ENCODE peak calls at places on chromosomes 6 and 20, in nine cellular contexts. Q is IMR-90; T is HFF-Myc; M is body of pancreas; P is CD8-positive, alpha-beta T cell; Y is psoas muscle; E is fibroblast of villous mesenchyme; D is cardiac muscle cell; B is prostate gland. G is an unnamed sample.

GRCh38 chr6:99093781-99094180 is 146.0 kb upstream of the FBXL4 start:
- DNase-seq in Q (no peak), T (no peak), M (no peak), P (no peak), Y (no peak), E (no peak), D (no peak), B (no peak), G (no peak)

GRCh38 chr20:63035284-63036185 is 28.8 kb upstream of the BHLHE23 start:
- DNase-seq in Q (no peak), T (no peak), M (no peak), P (no peak), Y (no peak), E (no peak), D (no peak), B (no peak), G (no peak)

GRCh38 chr6:10478187-10479040 is 42.7 kb upstream of the GCNT2 start:
- DNase-seq in Q (peak), T (peak), M (no peak), P (no peak), Y (no peak), E (peak), D (peak), B (no peak), G (no peak)

GRCh38 chr6:159044899-159045727 is at the start of gene TAGAP:
- DNase-seq in Q (peak), T (no peak), M (peak), P (peak), Y (peak), E (no peak), D (no peak), B (peak), G (peak)

GRCh38 chr6:132527791-132528190 is 10.3 kb upstream of the TAAR9 start:
- DNase-seq in Q (peak), T (no peak), M (no peak), P (no peak), Y (no peak), E (peak), D (no peak), B (no peak), G (no peak)

GRCh38 chr6:169702640-169703246 is 817 bp downstream of the C6orf120 start:
- DNase-seq in Q (peak), T (no peak), M (peak), P (peak), Y (peak), E (no peak), D (peak), B (peak), G (no peak)

GRCh38 chr6:147023581-147023980 is 180.6 kb upstream of the STXBP5 start:
- DNase-seq in Q (peak), T (no peak), M (no peak), P (no peak), Y (no peak), E (no peak), D (no peak), B (no peak), G (no peak)

GRCh38 chr6:119713903-119714302 is 364.3 kb upstream of the MAN1A1 start:
- DNase-seq in Q (no peak), T (no peak), M (no peak), P (no peak), Y (no peak), E (no peak), D (no peak), B (no peak), G (no peak)

GRCh38 chr20:57250607-57251343 is 15.7 kb downstream of the BMP7 start:
- DNase-seq in Q (no peak), T (no peak), M (no peak), P (no peak), Y (no peak), E (no peak), D (no peak), B (no peak), G (no peak)

GRCh38 chr6:107708435-107708834 is 115.7 kb downstream of the SCML4 start:
- DNase-seq in Q (no peak), T (no peak), M (no peak), P (no peak), Y (no peak), E (no peak), D (no peak), B (no peak), G (no peak)

GRCh38 chr6:52925042-52925441 is 15.5 kb upstream of the GSTA3 start:
- DNase-seq in Q (no peak), T (no peak), M (no peak), P (no peak), Y (no peak), E (no peak), D (no peak), B (no peak), G (no peak)

GRCh38 chr20:46332373-46333135 is 24.3 kb upstream of the CDH22 start:
- DNase-seq in Q (no peak), T (no peak), M (no peak), P (no peak), Y (no peak), E (no peak), D (no peak), B (no peak), G (no peak)

GRCh38 chr6:20058912-20059311 is 153.4 kb downstream of the MBOAT1 start:
- DNase-seq in Q (no peak), T (no peak), M (no peak), P (no peak), Y (no peak), E (no peak), D (no peak), B (no peak), G (no peak)

GRCh38 chr20:51350941-51351631 is 191.4 kb downstream of the NFATC2 start:
- DNase-seq in Q (peak), T (no peak), M (no peak), P (no peak), Y (no peak), E (peak), D (no peak), B (peak), G (no peak)

GRCh38 chr6:24494726-24495515 is at the start of gene ALDH5A1:
- DNase-seq in Q (peak), T (peak), M (peak), P (peak), Y (peak), E (peak), D (peak), B (peak), G (no peak)

GRCh38 chr6:118739976-118740771 is 88.8 kb upstream of the CEP85L start:
- DNase-seq in Q (peak), T (peak), M (no peak), P (no peak), Y (no peak), E (no peak), D (no peak), B (no peak), G (no peak)

GRCh38 chr6:111805511-111806181 is 67.6 kb downstream of the FYN start:
- DNase-seq in Q (peak), T (no peak), M (no peak), P (peak), Y (no peak), E (peak), D (no peak), B (no peak), G (peak)

GRCh38 chr20:34637245-34638185 is 39.4 kb downstream of the PIGU start:
- DNase-seq in Q (peak), T (no peak), M (peak), P (no peak), Y (peak), E (peak), D (no peak), B (no peak), G (no peak)

GRCh38 chr6:135224037-135224647 is 43.0 kb downstream of the MYB start:
- DNase-seq in Q (no peak), T (no peak), M (no peak), P (no peak), Y (no peak), E (no peak), D (no peak), B (no peak), G (no peak)

GRCh38 chr20:49612127-49612738 is 44.3 kb upstream of the PTGIS start:
- DNase-seq in Q (no peak), T (no peak), M (peak), P (no peak), Y (peak), E (no peak), D (no peak), B (no peak), G (no peak)

GRCh38 chr20:58131581-58132142 is 96.8 kb downstream of the ANKRD60 start:
- DNase-seq in Q (peak), T (peak), M (no peak), P (no peak), Y (no peak), E (peak), D (no peak), B (no peak), G (no peak)

GRCh38 chr6:16049178-16049577 is 79.7 kb upstream of the MYLIP start:
- DNase-seq in Q (no peak), T (no peak), M (no peak), P (no peak), Y (no peak), E (no peak), D (no peak), B (no peak), G (no peak)

GRCh38 chr6:52574709-52575489 is 2.0 kb downstream of the TRAM2 start:
- DNase-seq in Q (no peak), T (no peak), M (no peak), P (peak), Y (peak), E (peak), D (no peak), B (no peak), G (peak)

GRCh38 chr6:22142931-22143330 is 153.9 kb downstream of the PRL start:
- DNase-seq in Q (no peak), T (no peak), M (no peak), P (no peak), Y (no peak), E (no peak), D (no peak), B (no peak), G (no peak)

GRCh38 chr6:1917628-1918371 is 308.1 kb downstream of the FOXC1 start:
- DNase-seq in Q (peak), T (peak), M (peak), P (no peak), Y (no peak), E (peak), D (no peak), B (no peak), G (no peak)

GRCh38 chr6:27358786-27359185 is 29.8 kb upstream of the ZNF391 start:
- DNase-seq in Q (no peak), T (no peak), M (no peak), P (no peak), Y (no peak), E (no peak), D (no peak), B (no peak), G (no peak)

GRCh38 chr20:53330744-53331143 is 262.9 kb downstream of the ZNF217 start:
- DNase-seq in Q (no peak), T (no peak), M (no peak), P (no peak), Y (no peak), E (peak), D (no peak), B (no peak), G (no peak)

GRCh38 chr6:108946695-108947094 is 98.5 kb downstream of the ARMC2 start:
- DNase-seq in Q (peak), T (no peak), M (no peak), P (no peak), Y (no peak), E (peak), D (no peak), B (no peak), G (no peak)

GRCh38 chr6:32047084-32047478 is 8.9 kb downstream of the CYP21A2 start:
- DNase-seq in Q (peak), T (no peak), M (no peak), P (no peak), Y (peak), E (peak), D (no peak), B (no peak), G (no peak)

GRCh38 chr6:6661684-6662083 is 73.2 kb downstream of the LY86 start:
- DNase-seq in Q (peak), T (no peak), M (peak), P (no peak), Y (no peak), E (peak), D (peak), B (no peak), G (no peak)

GRCh38 chr6:36039113-36039512 is 11.5 kb downstream of the MAPK14 start:
- DNase-seq in Q (no peak), T (no peak), M (no peak), P (no peak), Y (no peak), E (no peak), D (no peak), B (no peak), G (no peak)

GRCh38 chr6:80165143-80165542 is 58.7 kb downstream of the BCKDHB start:
- DNase-seq in Q (peak), T (no peak), M (no peak), P (no peak), Y (no peak), E (peak), D (no peak), B (no peak), G (peak)

GRCh38 chr6:124577734-124578281 is 384.4 kb upstream of the RNF217 start:
- DNase-seq in Q (no peak), T (no peak), M (no peak), P (no peak), Y (no peak), E (no peak), D (no peak), B (no peak), G (no peak)

GRCh38 chr6:1767481-1768246 is 157.9 kb downstream of the FOXC1 start:
- DNase-seq in Q (peak), T (no peak), M (peak), P (no peak), Y (peak), E (peak), D (peak), B (no peak), G (no peak)

GRCh38 chr20:47262365-47263013 is 94.0 kb downstream of the ZMYND8 start:
- DNase-seq in Q (no peak), T (no peak), M (no peak), P (no peak), Y (no peak), E (no peak), D (no peak), B (no peak), G (peak)

GRCh38 chr6:143313163-143313562 is 137.3 kb downstream of the ADAT2 start:
- DNase-seq in Q (no peak), T (no peak), M (no peak), P (no peak), Y (no peak), E (no peak), D (no peak), B (no peak), G (no peak)

GRCh38 chr6:118893095-118893881 is 664 bp upstream of the ASF1A start:
- DNase-seq in Q (peak), T (no peak), M (peak), P (peak), Y (no peak), E (peak), D (peak), B (peak), G (no peak)

DNA sequence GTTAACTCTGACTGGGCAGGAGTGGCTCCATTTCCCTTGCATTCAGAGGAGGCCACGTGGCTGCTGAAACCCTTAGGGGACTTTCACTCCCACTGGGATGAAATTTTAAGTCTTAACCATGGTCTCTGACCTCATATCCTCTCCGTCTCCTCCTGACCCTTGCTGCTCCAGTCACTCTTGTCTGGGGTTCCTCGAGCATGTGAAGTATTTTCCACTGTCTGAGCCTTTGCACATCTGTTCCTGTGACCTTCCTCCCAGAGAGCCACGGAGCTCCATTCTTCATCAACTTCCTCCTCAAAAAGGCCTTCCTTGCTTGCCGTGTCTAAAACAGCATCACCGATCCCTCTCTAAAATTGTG is 153.0 kb upstream of the UST start:
- DNase-seq in Q (no peak), T (no peak), M (no peak), P (no peak), Y (no peak), E (peak), D (no peak), B (no peak), G (no peak)
- TF ChIP-seq CTCF in Q (no peak), T (no peak), M (no peak), P (no peak), Y (no peak), E (no peak), D (no peak), B (no peak), G (no peak)

GRCh38 chr6:49912193-49912592 is 45.9 kb upstream of the CRISP1 start:
- DNase-seq in Q (no peak), T (no peak), M (no peak), P (no peak), Y (no peak), E (no peak), D (no peak), B (no peak), G (no peak)
- H3K4me3 ChIP-seq in Q (no peak), T (no peak), M (no peak), P (no peak), Y (no peak), E (no peak), D (no peak), B (no peak), G (no peak)

GRCh38 chr6:150444308-150444707 is 75.5 kb downstream of the IYD start:
- DNase-seq in Q (no peak), T (no peak), M (no peak), P (no peak), Y (no peak), E (no peak), D (no peak), B (no peak), G (no peak)

GRCh38 chr6:150451767-150452641 is 83.2 kb downstream of the IYD start:
- DNase-seq in Q (no peak), T (no peak), M (no peak), P (no peak), Y (no peak), E (no peak), D (peak), B (no peak), G (no peak)

GRCh38 chr6:150450918-150451317 is 82.1 kb downstream of the IYD start:
- DNase-seq in Q (no peak), T (no peak), M (no peak), P (no peak), Y (no peak), E (no peak), D (no peak), B (no peak), G (no peak)

GRCh38 chr6:150445486-150445885 is 76.7 kb downstream of the IYD start:
- DNase-seq in Q (no peak), T (no peak), M (no peak), P (no peak), Y (no peak), E (no peak), D (no peak), B (no peak), G (no peak)

GRCh38 chr6:150448221-150448620 is 79.4 kb downstream of the IYD start:
- DNase-seq in Q (no peak), T (no peak), M (no peak), P (no peak), Y (no peak), E (peak), D (no peak), B (no peak), G (no peak)
- TF ChIP-seq CTCF in Q (no peak), T (no peak), M (no peak), P (no peak), Y (no peak), E (no peak), D (no peak), B (no peak), G (no peak)

GRCh38 chr20:835220-836045 is 1.9 kb downstream of the FAM110A start:
- DNase-seq in Q (no peak), T (no peak), M (peak), P (no peak), Y (peak), E (no peak), D (peak), B (no peak), G (no peak)
- H3K4me3 ChIP-seq in Q (no peak), T (no peak), M (no peak), P (no peak), Y (peak), E (peak), D (no peak), B (no peak), G (no peak)

DNA sequence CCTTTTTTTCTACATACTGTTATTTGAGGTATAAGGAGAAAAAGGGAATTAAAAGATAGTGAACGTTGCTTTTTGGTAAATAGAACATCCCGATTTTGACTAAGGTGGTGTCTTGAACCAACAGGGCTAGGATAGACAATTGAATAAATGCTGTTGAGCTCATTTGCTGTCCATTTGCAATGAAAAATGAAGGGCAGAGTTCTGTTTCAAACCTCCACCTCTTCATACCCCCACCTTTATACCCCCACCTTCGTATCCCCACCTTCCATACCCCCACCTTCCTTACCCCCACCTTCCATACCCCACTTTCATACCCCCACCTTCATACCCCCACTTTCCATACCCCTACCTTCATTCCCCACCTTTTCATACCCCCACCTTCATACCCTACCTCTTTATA is 93.4 kb upstream of the NAA20 start:
- DNase-seq in Q (no peak), T (no peak), M (no peak), P (no peak), Y (no peak), E (no peak), D (no peak), B (no peak), G (no peak)
- TF ChIP-seq CTCF in Q (no peak), T (no peak), M (no peak), P (no peak), Y (no peak), E (no peak), D (no peak), B (no peak), G (no peak)

GRCh38 chr6:34717466-34717865 is 20.9 kb upstream of the ILRUN start:
- DNase-seq in Q (no peak), T (no peak), M (no peak), P (no peak), Y (no peak), E (peak), D (no peak), B (no peak), G (no peak)

GRCh38 chr6:34722451-34722850 is 25.9 kb upstream of the ILRUN start:
- DNase-seq in Q (no peak), T (no peak), M (no peak), P (no peak), Y (no peak), E (no peak), D (no peak), B (no peak), G (no peak)

GRCh38 chr6:34723203-34723602 is 26.6 kb upstream of the ILRUN start:
- DNase-seq in Q (peak), T (no peak), M (no peak), P (no peak), Y (no peak), E (peak), D (no peak), B (no peak), G (no peak)

GRCh38 chr6:34714663-34715062 is 18.1 kb upstream of the ILRUN start:
- DNase-seq in Q (no peak), T (no peak), M (no peak), P (no peak), Y (no peak), E (peak), D (no peak), B (no peak), G (no peak)

DNA sequence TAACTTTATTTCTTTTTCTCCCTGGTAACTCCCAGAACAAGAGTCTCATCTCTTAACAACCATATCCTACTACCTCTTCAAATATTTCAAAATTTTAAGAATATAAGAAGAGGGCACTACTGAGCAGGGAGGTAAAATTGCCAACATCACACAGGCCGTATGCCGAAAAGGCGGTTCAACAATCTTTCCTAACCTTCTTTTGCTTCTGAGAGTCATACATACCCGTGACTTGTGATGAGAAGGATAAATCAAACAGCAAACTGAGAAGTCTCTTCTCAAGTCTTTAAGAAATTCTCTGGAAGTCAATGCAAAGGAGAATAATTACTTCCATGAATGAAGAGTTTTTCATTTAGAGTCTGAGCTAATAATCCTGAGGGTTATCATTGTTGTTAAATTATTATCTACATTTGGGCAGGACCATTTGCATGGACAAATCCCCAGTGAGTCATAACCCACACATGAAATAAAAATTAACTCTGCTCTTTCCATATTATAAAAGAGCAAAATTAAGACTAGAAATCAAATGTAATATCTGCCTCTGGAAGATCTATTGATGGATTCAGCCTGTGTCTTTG is 22.4 kb upstream of the ILRUN start:
- DNase-seq in Q (no peak), T (no peak), M (no peak), P (no peak), Y (no peak), E (peak), D (no peak), B (no peak), G (no peak)
- H3K4me3 ChIP-seq in Q (no peak), T (no peak), M (no peak), P (no peak), Y (no peak), E (no peak), D (no peak), B (no peak), G (no peak)

G was measured in GM12864.